ENCODE peak calls at places on chromosomes 7 and 10, in nine cellular contexts. One of them, this sample, is unnamed.

GRCh38 chr7:75879771-75880184 is 944 bp downstream of the RHBDD2 start:
- DNase-seq in GM20000: no peak
- DNase-seq in HFF-Myc: no peak
- DNase-seq in body of pancreas: no peak
- DNase-seq in HCT116: no peak
- DNase-seq in nephron progenitor cell: no peak
- DNase-seq in fibroblast of mammary gland: peak; percentile 38
- DNase-seq in NB4: peak; percentile 55
- DNase-seq in GM13976: no peak
- DNase-seq in this sample: peak; percentile 4

GRCh38 chr7:157427811-157428553 is 91.2 kb downstream of the DNAJB6 start:
- DNase-seq in HFF-Myc: no peak
- DNase-seq in fibroblast of mammary gland: no peak
- DNase-seq in nephron progenitor cell: no peak
- DNase-seq in GM13976: no peak
- DNase-seq in GM20000: no peak
- DNase-seq in NB4: no peak
- DNase-seq in body of pancreas: no peak
- DNase-seq in HCT116: no peak
- DNase-seq in this sample: no peak

GRCh38 chr10:113084031-113084430 is 134.0 kb downstream of the TCF7L2 start:
- DNase-seq in nephron progenitor cell: no peak
- DNase-seq in GM20000: no peak
- DNase-seq in NB4: no peak
- DNase-seq in HCT116: no peak
- DNase-seq in fibroblast of mammary gland: peak; percentile 48
- DNase-seq in body of pancreas: no peak
- DNase-seq in HFF-Myc: no peak
- DNase-seq in GM13976: no peak
- DNase-seq in this sample: no peak

GRCh38 chr10:102545997-102546396 is 42.2 kb downstream of the SUFU start:
- DNase-seq in HFF-Myc: no peak
- DNase-seq in NB4: no peak
- DNase-seq in HCT116: no peak
- DNase-seq in nephron progenitor cell: no peak
- DNase-seq in body of pancreas: no peak
- DNase-seq in fibroblast of mammary gland: peak; percentile 23
- DNase-seq in GM20000: no peak
- DNase-seq in GM13976: no peak
- DNase-seq in this sample: no peak

GRCh38 chr10:89001428-89002072 is 11.0 kb downstream of the FAS start:
- DNase-seq in body of pancreas: no peak
- DNase-seq in nephron progenitor cell: no peak
- DNase-seq in GM20000: no peak
- DNase-seq in NB4: no peak
- DNase-seq in fibroblast of mammary gland: no peak
- DNase-seq in HFF-Myc: no peak
- DNase-seq in GM13976: no peak
- DNase-seq in HCT116: no peak
- DNase-seq in this sample: no peak

GRCh38 chr7:149838992-149839408 is 825 bp downstream of the ZNF862 start:
- DNase-seq in nephron progenitor cell: no peak
- DNase-seq in HCT116: no peak
- DNase-seq in HFF-Myc: no peak
- DNase-seq in NB4: no peak
- DNase-seq in fibroblast of mammary gland: peak; percentile 26
- DNase-seq in body of pancreas: no peak
- DNase-seq in GM13976: no peak
- DNase-seq in GM20000: no peak
- DNase-seq in this sample: peak; percentile 23

GRCh38 chr7:104955276-104955675 is 58.7 kb upstream of the KMT2E start:
- DNase-seq in GM13976: no peak
- DNase-seq in HCT116: no peak
- DNase-seq in nephron progenitor cell: no peak
- DNase-seq in body of pancreas: no peak
- DNase-seq in HFF-Myc: no peak
- DNase-seq in NB4: peak; percentile 39
- DNase-seq in fibroblast of mammary gland: no peak
- DNase-seq in GM20000: no peak
- DNase-seq in this sample: no peak

GRCh38 chr10:94216201-94216600 is 146.5 kb downstream of the NOC3L start:
- DNase-seq in nephron progenitor cell: no peak
- DNase-seq in HCT116: no peak
- DNase-seq in fibroblast of mammary gland: no peak
- DNase-seq in GM20000: no peak
- DNase-seq in NB4: no peak
- DNase-seq in body of pancreas: no peak
- DNase-seq in GM13976: no peak
- DNase-seq in HFF-Myc: no peak
- DNase-seq in this sample: no peak

GRCh38 chr7:576524-577277 is 57.1 kb upstream of the PDGFA start:
- DNase-seq in NB4: no peak
- DNase-seq in nephron progenitor cell: no peak
- DNase-seq in HCT116: no peak
- DNase-seq in GM13976: no peak
- DNase-seq in fibroblast of mammary gland: no peak
- DNase-seq in body of pancreas: no peak
- DNase-seq in GM20000: no peak
- DNase-seq in HFF-Myc: no peak
- DNase-seq in this sample: no peak

GRCh38 chr10:84156768-84157167 is 16.8 kb upstream of the GPR15LG start:
- DNase-seq in body of pancreas: no peak
- DNase-seq in GM13976: no peak
- DNase-seq in fibroblast of mammary gland: peak; percentile 47
- DNase-seq in nephron progenitor cell: no peak
- DNase-seq in HFF-Myc: no peak
- DNase-seq in GM20000: no peak
- DNase-seq in NB4: peak; percentile 99
- DNase-seq in HCT116: no peak
- DNase-seq in this sample: peak; percentile 29

GRCh38 chr7:67100956-67101361 is 104.3 kb downstream of the TYW1 start:
- DNase-seq in fibroblast of mammary gland: no peak
- DNase-seq in NB4: no peak
- DNase-seq in nephron progenitor cell: no peak
- DNase-seq in GM20000: no peak
- DNase-seq in GM13976: no peak
- DNase-seq in body of pancreas: no peak
- DNase-seq in HFF-Myc: no peak
- DNase-seq in HCT116: no peak
- DNase-seq in this sample: no peak

GRCh38 chr7:32066441-32066840 is 3.8 kb downstream of the PDE1C start:
- DNase-seq in HFF-Myc: no peak
- DNase-seq in GM20000: no peak
- DNase-seq in HCT116: no peak
- DNase-seq in fibroblast of mammary gland: no peak
- DNase-seq in GM13976: no peak
- DNase-seq in nephron progenitor cell: no peak
- DNase-seq in body of pancreas: no peak
- DNase-seq in NB4: no peak
- DNase-seq in this sample: no peak

GRCh38 chr7:27636326-27637006 is 26.2 kb downstream of the HIBADH start:
- DNase-seq in GM20000: no peak
- DNase-seq in HFF-Myc: no peak
- DNase-seq in fibroblast of mammary gland: peak; percentile 87
- DNase-seq in body of pancreas: no peak
- DNase-seq in HCT116: no peak
- DNase-seq in GM13976: no peak
- DNase-seq in NB4: no peak
- DNase-seq in nephron progenitor cell: no peak
- DNase-seq in this sample: no peak
- TF ChIP-seq CTCF in GM20000: no peak
- TF ChIP-seq CTCF in HFF-Myc: no peak
- TF ChIP-seq CTCF in fibroblast of mammary gland: peak; percentile 5
- TF ChIP-seq CTCF in body of pancreas: no peak
- TF ChIP-seq CTCF in HCT116: no peak
- TF ChIP-seq CTCF in GM13976: no peak
- TF ChIP-seq CTCF in NB4: no peak
- TF ChIP-seq CTCF in nephron progenitor cell: no peak
- TF ChIP-seq CTCF in this sample: no peak

GRCh38 chr7:20330176-20330796 is 414 bp upstream of the ITGB8 start:
- DNase-seq in HCT116: no peak
- DNase-seq in HFF-Myc: peak; percentile 71
- DNase-seq in NB4: peak; percentile 75
- DNase-seq in GM13976: peak; percentile 86
- DNase-seq in nephron progenitor cell: peak; percentile 81
- DNase-seq in GM20000: peak; percentile 84
- DNase-seq in fibroblast of mammary gland: peak; percentile 89
- DNase-seq in body of pancreas: peak; percentile 93
- DNase-seq in this sample: peak; percentile 92

GRCh38 chr7:20331912-20332317 is 1.2 kb downstream of the ITGB8 start:
- DNase-seq in nephron progenitor cell: no peak
- DNase-seq in HFF-Myc: no peak
- DNase-seq in GM13976: no peak
- DNase-seq in body of pancreas: no peak
- DNase-seq in HCT116: no peak
- DNase-seq in NB4: no peak
- DNase-seq in fibroblast of mammary gland: no peak
- DNase-seq in GM20000: no peak
- DNase-seq in this sample: peak; percentile 46

GRCh38 chr7:20329389-20330175 is 1.1 kb upstream of the ITGB8 start:
- DNase-seq in nephron progenitor cell: peak; percentile 60
- DNase-seq in HFF-Myc: no peak
- DNase-seq in HCT116: peak; percentile 83
- DNase-seq in fibroblast of mammary gland: peak; percentile 65
- DNase-seq in GM20000: peak; percentile 75
- DNase-seq in body of pancreas: peak; percentile 86
- DNase-seq in GM13976: peak; percentile 66
- DNase-seq in NB4: peak; percentile 69
- DNase-seq in this sample: peak; percentile 92

GRCh38 chr7:20330797-20331230 is at the start of gene ITGB8:
- DNase-seq in GM20000: no peak
- DNase-seq in GM13976: no peak
- DNase-seq in NB4: no peak
- DNase-seq in fibroblast of mammary gland: no peak
- DNase-seq in nephron progenitor cell: peak; percentile 71
- DNase-seq in body of pancreas: no peak
- DNase-seq in HCT116: no peak
- DNase-seq in HFF-Myc: no peak
- DNase-seq in this sample: peak; percentile 70

DNA sequence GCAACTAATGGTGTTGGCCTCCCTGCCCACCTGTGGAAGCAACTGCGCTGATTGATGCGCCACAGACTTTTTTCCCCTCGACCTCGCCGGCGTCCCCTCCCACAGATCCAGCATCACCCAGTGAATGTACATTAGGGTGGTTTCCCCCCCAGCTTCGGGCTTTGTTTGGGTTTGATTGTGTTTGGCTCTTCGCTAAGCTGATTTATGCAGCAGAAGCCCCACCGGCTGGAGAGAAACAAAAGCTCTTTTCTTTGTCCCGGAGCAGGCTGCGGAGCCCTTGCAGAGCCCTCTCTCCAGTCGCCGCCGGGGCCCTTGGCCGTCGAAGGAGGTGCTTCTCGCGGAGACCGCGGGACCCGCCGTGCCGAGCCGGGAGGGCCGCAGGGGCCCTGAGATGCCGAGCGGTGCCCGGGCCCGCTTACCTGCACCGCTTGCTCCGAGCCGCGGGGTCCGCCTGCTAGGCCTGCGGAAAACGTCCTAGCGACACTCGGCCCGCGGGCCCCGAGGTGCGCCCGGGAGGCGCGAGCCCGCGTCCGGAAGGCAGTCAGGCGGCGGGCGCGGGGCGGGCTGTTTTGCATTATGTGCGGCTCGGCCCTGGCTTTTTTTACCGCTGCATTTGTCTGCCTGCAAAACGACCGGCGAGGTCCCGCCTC is 656 bp downstream of the ITGB8 start:
- DNase-seq in GM20000: peak; percentile 71
- DNase-seq in HCT116: no peak
- DNase-seq in body of pancreas: peak; percentile 37
- DNase-seq in nephron progenitor cell: peak; percentile 68
- DNase-seq in fibroblast of mammary gland: no peak
- DNase-seq in GM13976: peak; percentile 61
- DNase-seq in HFF-Myc: no peak
- DNase-seq in NB4: peak; percentile 51
- DNase-seq in this sample: no peak
- TF ChIP-seq CTCF in GM20000: no peak
- TF ChIP-seq CTCF in HCT116: no peak
- TF ChIP-seq CTCF in body of pancreas: no peak
- TF ChIP-seq CTCF in nephron progenitor cell: no peak
- TF ChIP-seq CTCF in fibroblast of mammary gland: no peak
- TF ChIP-seq CTCF in GM13976: no peak
- TF ChIP-seq CTCF in HFF-Myc: no peak
- TF ChIP-seq CTCF in NB4: no peak
- TF ChIP-seq CTCF in this sample: no peak

DNA sequence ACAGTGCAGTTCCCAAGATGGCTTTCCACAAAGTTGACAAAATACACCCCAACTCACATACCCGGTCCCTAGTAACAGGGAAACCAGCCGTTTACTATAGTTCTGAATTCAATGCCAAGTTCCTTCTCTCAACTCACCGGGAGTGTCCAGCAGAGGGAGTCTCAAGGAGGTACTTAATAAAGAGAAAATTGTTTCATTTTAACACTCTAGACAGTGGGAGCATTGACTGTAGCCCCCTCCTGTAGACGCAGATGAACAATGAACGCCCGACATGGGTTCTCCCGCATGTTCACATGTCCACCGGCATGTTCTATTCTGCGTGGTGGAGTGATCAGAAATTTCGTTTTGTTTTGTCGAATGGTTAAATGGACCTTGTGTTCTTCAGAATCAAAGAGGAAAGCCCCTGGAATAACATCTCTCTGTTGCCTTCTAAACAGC is 1.9 kb downstream of the HIPK2 start:
- DNase-seq in GM13976: peak; percentile 69
- DNase-seq in fibroblast of mammary gland: peak; percentile 91
- DNase-seq in body of pancreas: peak; percentile 82
- DNase-seq in GM20000: peak; percentile 81
- DNase-seq in NB4: peak; percentile 92
- DNase-seq in HFF-Myc: peak; percentile 61
- DNase-seq in nephron progenitor cell: peak; percentile 59
- DNase-seq in HCT116: peak; percentile 73
- DNase-seq in this sample: peak; percentile 83
- TF ChIP-seq CTCF in GM13976: peak; percentile 56
- TF ChIP-seq CTCF in fibroblast of mammary gland: peak; percentile 73
- TF ChIP-seq CTCF in body of pancreas: peak; percentile 58
- TF ChIP-seq CTCF in GM20000: peak; percentile 30
- TF ChIP-seq CTCF in NB4: peak; percentile 85
- TF ChIP-seq CTCF in HFF-Myc: peak; percentile 79
- TF ChIP-seq CTCF in nephron progenitor cell: peak; percentile 54
- TF ChIP-seq CTCF in HCT116: peak; percentile 73
- TF ChIP-seq CTCF in this sample: peak; percentile 73

DNA sequence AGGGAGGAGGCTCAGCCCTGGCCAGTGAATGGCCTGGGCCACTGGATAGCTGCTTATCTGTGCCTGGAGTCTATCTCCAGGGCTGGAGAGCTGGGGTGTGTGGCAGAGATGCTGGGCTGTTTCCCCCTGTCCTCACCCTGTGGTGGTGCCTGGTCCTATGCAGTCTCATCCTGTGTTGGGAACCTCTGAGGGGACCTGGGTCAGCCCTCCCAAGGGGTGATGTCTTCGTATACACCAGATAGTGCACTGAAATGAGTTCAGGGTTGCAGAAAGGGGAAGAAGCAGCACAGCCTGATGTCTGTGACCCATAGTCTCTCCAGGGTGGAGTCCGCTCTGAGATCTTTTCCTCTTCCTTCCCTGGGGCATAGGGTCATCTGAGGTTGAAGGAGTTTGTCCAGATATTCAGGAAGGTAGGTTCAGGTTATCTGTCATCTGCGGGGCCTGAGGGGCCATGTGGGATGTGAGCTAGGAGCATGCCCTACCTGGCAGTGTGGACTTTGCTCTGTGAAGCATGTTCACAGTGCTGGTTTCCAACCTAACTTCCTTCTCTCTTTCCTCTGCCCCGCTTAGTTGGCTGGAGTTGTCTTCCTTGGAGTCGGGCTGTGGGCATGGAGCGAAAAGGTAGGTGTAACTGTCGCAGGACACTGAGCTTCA is 33.4 kb upstream of the SH2D4B start:
- DNase-seq in NB4: peak; percentile 58
- DNase-seq in GM13976: no peak
- DNase-seq in fibroblast of mammary gland: no peak
- DNase-seq in HFF-Myc: no peak
- DNase-seq in body of pancreas: no peak
- DNase-seq in HCT116: no peak
- DNase-seq in nephron progenitor cell: no peak
- DNase-seq in GM20000: no peak
- DNase-seq in this sample: no peak
- TF ChIP-seq CTCF in NB4: no peak
- TF ChIP-seq CTCF in GM13976: no peak
- TF ChIP-seq CTCF in fibroblast of mammary gland: no peak
- TF ChIP-seq CTCF in HFF-Myc: no peak
- TF ChIP-seq CTCF in body of pancreas: no peak
- TF ChIP-seq CTCF in HCT116: no peak
- TF ChIP-seq CTCF in nephron progenitor cell: no peak
- TF ChIP-seq CTCF in GM20000: no peak
- TF ChIP-seq CTCF in this sample: no peak